ENCODE peak calls at places on chromosome 6, in four cellular contexts. One of them, this sample, is unnamed. For H3K4me1, the result is how much of the 10 kb centered on the place peaks cover.

GRCh38 chr6:73476722-73477121 is 15.2 kb downstream of the MTO1 start:
- DNase-seq in tibial nerve: no peak
- DNase-seq in PC-3: no peak
- DNase-seq in stomach: no peak
- DNase-seq in this sample: no peak

GRCh38 chr6:165794179-165794601 is 131.1 kb upstream of the PDE10A start:
- DNase-seq in tibial nerve: no peak
- DNase-seq in stomach: no peak
- DNase-seq in PC-3: no peak
- DNase-seq in this sample: no peak

GRCh38 chr6:136964368-136964767 is 42.3 kb downstream of the SLC35D3 start:
- DNase-seq in stomach: no peak
- DNase-seq in tibial nerve: no peak
- DNase-seq in PC-3: no peak
- DNase-seq in this sample: no peak

GRCh38 chr6:148037496-148037895 is 305.1 kb upstream of the SASH1 start:
- DNase-seq in stomach: no peak
- DNase-seq in PC-3: peak
- DNase-seq in tibial nerve: no peak
- DNase-seq in this sample: no peak

GRCh38 chr6:160253714-160254113 is 4.9 kb downstream of the SLC22A2 start:
- DNase-seq in PC-3: no peak
- DNase-seq in stomach: no peak
- DNase-seq in tibial nerve: no peak
- DNase-seq in this sample: no peak

GRCh38 chr6:119255492-119255891 is 94.1 kb downstream of the MAN1A1 start:
- DNase-seq in PC-3: no peak
- DNase-seq in stomach: no peak
- DNase-seq in tibial nerve: no peak
- DNase-seq in this sample: no peak

GRCh38 chr6:138795809-138796469 is at the start of gene ECT2L:
- DNase-seq in stomach: peak
- DNase-seq in tibial nerve: peak
- DNase-seq in PC-3: no peak
- DNase-seq in this sample: peak

GRCh38 chr6:116111552-116112528 is 11.2 kb downstream of the NT5DC1 start:
- DNase-seq in stomach: peak
- DNase-seq in tibial nerve: peak
- DNase-seq in PC-3: peak
- DNase-seq in this sample: no peak

GRCh38 chr6:113859349-113860164 is 2.4 kb downstream of the MARCKS start:
- DNase-seq in PC-3: peak
- DNase-seq in stomach: peak
- DNase-seq in tibial nerve: peak
- DNase-seq in this sample: peak

GRCh38 chr6:131061771-131062160 is 1.3 kb downstream of the EPB41L2 start:
- DNase-seq in PC-3: no peak
- DNase-seq in tibial nerve: no peak
- DNase-seq in stomach: no peak
- DNase-seq in this sample: no peak

GRCh38 chr6:160750276-160750689 is 48.2 kb downstream of the PLG start:
- DNase-seq in tibial nerve: no peak
- DNase-seq in PC-3: peak
- DNase-seq in stomach: no peak
- DNase-seq in this sample: no peak

GRCh38 chr6:132872923-132873322 is 58.6 kb downstream of the RPS12 start:
- DNase-seq in stomach: no peak
- DNase-seq in PC-3: no peak
- DNase-seq in tibial nerve: no peak
- DNase-seq in this sample: no peak

GRCh38 chr6:24666097-24666615 is 543 bp downstream of the TDP2 start:
- DNase-seq in stomach: peak
- DNase-seq in tibial nerve: no peak
- DNase-seq in PC-3: peak
- DNase-seq in this sample: peak

GRCh38 chr6:5274231-5274630 is 12.9 kb downstream of the FARS2 start:
- DNase-seq in stomach: no peak
- DNase-seq in PC-3: no peak
- DNase-seq in tibial nerve: no peak
- DNase-seq in this sample: no peak

GRCh38 chr6:3285049-3285639 is 26.4 kb downstream of the PSMG4 start:
- DNase-seq in tibial nerve: no peak
- DNase-seq in stomach: no peak
- DNase-seq in PC-3: no peak
- DNase-seq in this sample: peak

GRCh38 chr6:21022343-21023107 is 488.3 kb downstream of the CDKAL1 start:
- DNase-seq in stomach: peak
- DNase-seq in PC-3: peak
- DNase-seq in tibial nerve: no peak
- DNase-seq in this sample: no peak

GRCh38 chr6:144778773-144779531 is 493.8 kb downstream of the UTRN start:
- DNase-seq in stomach: no peak
- DNase-seq in PC-3: peak
- DNase-seq in tibial nerve: no peak
- DNase-seq in this sample: no peak

GRCh38 chr6:148021715-148022114 is 320.9 kb upstream of the SASH1 start:
- DNase-seq in PC-3: no peak
- DNase-seq in tibial nerve: no peak
- DNase-seq in stomach: no peak
- DNase-seq in this sample: peak

GRCh38 chr6:37502703-37503485 is 3.2 kb upstream of the CCDC167 start:
- DNase-seq in stomach: no peak
- DNase-seq in PC-3: no peak
- DNase-seq in tibial nerve: no peak
- DNase-seq in this sample: no peak

GRCh38 chr6:87939776-87940175 is 107.9 kb upstream of the SPACA1 start:
- DNase-seq in PC-3: no peak
- DNase-seq in stomach: no peak
- DNase-seq in tibial nerve: no peak
- DNase-seq in this sample: no peak

GRCh38 chr6:118940770-118941169 is 5.8 kb upstream of the MCM9 start:
- DNase-seq in stomach: peak
- DNase-seq in PC-3: no peak
- DNase-seq in tibial nerve: no peak
- DNase-seq in this sample: no peak

GRCh38 chr6:157597461-157598312 is 216.7 kb downstream of the ZDHHC14 start:
- DNase-seq in PC-3: peak
- DNase-seq in tibial nerve: peak
- DNase-seq in stomach: peak
- DNase-seq in this sample: no peak

DNA sequence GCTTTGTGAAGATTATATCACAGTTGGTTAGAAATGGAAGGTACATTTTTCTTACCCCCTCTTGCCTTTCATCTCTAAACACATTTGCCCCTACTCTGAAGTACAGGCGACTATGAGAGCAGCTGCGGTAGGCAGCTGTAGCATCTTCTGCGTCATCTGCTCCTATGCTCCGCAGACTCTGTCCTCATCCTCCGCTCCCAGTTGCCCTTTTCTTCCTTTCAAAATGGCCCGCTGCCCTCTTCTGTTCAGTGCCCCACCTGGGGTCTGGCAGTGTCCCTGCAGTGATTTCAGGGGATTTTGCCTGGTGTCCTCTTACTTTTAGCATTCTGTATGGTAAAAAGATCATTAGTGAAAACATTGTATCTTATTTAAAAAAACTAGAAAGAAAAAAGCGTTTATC is 47.8 kb upstream of the REV3L start:
- DNase-seq in tibial nerve: no peak
- DNase-seq in stomach: no peak
- DNase-seq in PC-3: no peak
- DNase-seq in this sample: no peak
- TF ChIP-seq CTCF in tibial nerve: no peak
- TF ChIP-seq CTCF in stomach: no peak
- TF ChIP-seq CTCF in PC-3: no peak
- TF ChIP-seq CTCF in this sample: no peak

DNA sequence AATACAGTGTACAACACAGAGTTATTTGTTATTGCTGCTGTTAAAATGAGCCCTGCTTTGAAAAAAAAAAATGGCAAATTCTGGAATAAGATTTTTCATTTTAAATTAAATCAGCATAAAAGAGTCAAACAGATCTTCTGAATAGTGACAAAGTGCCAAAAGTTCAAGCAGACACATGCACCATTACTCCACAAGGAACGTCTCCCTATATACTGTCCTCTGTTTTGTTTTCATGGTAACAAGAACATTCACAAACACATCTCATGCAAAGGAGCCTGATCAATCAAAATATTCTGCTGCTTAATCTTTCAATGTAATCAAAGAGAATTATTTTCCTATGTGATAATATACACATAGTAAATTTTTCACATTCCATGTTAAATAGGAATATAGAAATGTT is 2.7 kb downstream of the HIVEP2 start:
- DNase-seq in tibial nerve: no peak
- DNase-seq in PC-3: no peak
- DNase-seq in stomach: no peak
- DNase-seq in this sample: no peak
- H3K4me1 ChIP-seq in tibial nerve: under half
- H3K4me1 ChIP-seq in PC-3: under half
- H3K4me1 ChIP-seq in stomach: under half
- H3K4me1 ChIP-seq in this sample: under half

DNA sequence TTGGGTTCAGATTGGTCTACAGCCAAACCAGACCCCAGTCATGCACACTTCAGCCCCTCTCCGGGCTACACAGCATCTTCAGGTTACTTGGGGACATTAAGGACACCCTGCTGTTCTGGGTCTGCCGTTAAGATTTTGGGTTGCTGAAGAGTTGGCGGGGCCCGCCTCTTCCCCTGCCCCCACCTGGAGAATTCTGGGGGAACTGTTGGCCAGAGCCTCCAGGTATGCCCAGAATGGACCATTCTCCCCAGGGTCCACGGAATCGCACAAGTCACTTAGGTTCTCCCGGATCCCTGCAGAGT is 372 bp upstream of the PTK7 start:
- DNase-seq in tibial nerve: no peak
- DNase-seq in stomach: no peak
- DNase-seq in PC-3: no peak
- DNase-seq in this sample: no peak
- H3K4me3 ChIP-seq in tibial nerve: peak
- H3K4me3 ChIP-seq in stomach: peak
- H3K4me3 ChIP-seq in PC-3: peak
- H3K4me3 ChIP-seq in this sample: peak

GRCh38 chr6:110646951-110647910 is 168.0 kb downstream of the CDK19 start:
- DNase-seq in stomach: no peak
- DNase-seq in PC-3: no peak
- DNase-seq in tibial nerve: no peak
- DNase-seq in this sample: no peak
- TF ChIP-seq CTCF in stomach: no peak
- TF ChIP-seq CTCF in PC-3: peak
- TF ChIP-seq CTCF in tibial nerve: no peak
- TF ChIP-seq CTCF in this sample: peak

GRCh38 chr6:10531942-10532341 is 10.8 kb downstream of the GCNT2 start:
- DNase-seq in PC-3: no peak
- DNase-seq in stomach: no peak
- DNase-seq in tibial nerve: no peak
- DNase-seq in this sample: no peak

GRCh38 chr6:10532392-10532791 is 11.2 kb downstream of the GCNT2 start:
- DNase-seq in stomach: no peak
- DNase-seq in tibial nerve: no peak
- DNase-seq in PC-3: no peak
- DNase-seq in this sample: no peak

GRCh38 chr6:10537726-10538125 is 16.6 kb downstream of the GCNT2 start:
- DNase-seq in stomach: no peak
- DNase-seq in PC-3: no peak
- DNase-seq in tibial nerve: no peak
- DNase-seq in this sample: no peak

GRCh38 chr6:10534418-10534760 is 13.2 kb downstream of the GCNT2 start:
- DNase-seq in tibial nerve: no peak
- DNase-seq in stomach: no peak
- DNase-seq in PC-3: no peak
- DNase-seq in this sample: no peak

GRCh38 chr6:10535198-10535597 is 14.0 kb downstream of the GCNT2 start:
- DNase-seq in PC-3: no peak
- DNase-seq in stomach: no peak
- DNase-seq in tibial nerve: no peak
- DNase-seq in this sample: no peak
- H3K4me1 ChIP-seq in PC-3: under half
- H3K4me1 ChIP-seq in stomach: under half
- H3K4me1 ChIP-seq in tibial nerve: under half
- H3K4me1 ChIP-seq in this sample: under half

DNA sequence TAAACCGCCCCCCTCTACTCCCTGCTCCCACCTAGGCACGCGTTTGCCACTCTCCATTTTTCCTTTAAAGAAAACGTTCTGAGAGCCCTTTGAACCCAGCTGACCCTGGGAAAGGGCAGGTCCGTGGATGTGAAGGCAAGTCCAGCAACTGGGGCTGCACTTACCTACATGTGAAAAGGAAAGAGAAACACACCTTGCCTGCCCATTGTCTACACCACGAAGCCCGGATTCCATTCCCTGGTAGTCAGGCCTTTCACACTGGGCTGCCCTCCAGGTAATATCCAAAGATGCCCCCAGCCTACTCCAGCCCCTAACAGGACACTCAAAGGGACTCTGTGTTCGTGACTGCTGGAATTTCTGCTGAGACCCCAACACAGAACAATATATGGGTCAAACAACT is 94.4 kb downstream of the CD83 start:
- DNase-seq in PC-3: peak
- DNase-seq in tibial nerve: no peak
- DNase-seq in stomach: no peak
- DNase-seq in this sample: no peak
- H3K4me3 ChIP-seq in PC-3: no peak
- H3K4me3 ChIP-seq in tibial nerve: peak
- H3K4me3 ChIP-seq in stomach: peak
- H3K4me3 ChIP-seq in this sample: peak

GRCh38 chr6:121791396-121792315 is 356.2 kb downstream of the GJA1 start:
- DNase-seq in tibial nerve: no peak
- DNase-seq in stomach: no peak
- DNase-seq in PC-3: peak
- DNase-seq in this sample: no peak
- TF ChIP-seq CTCF in tibial nerve: no peak
- TF ChIP-seq CTCF in stomach: no peak
- TF ChIP-seq CTCF in PC-3: no peak
- TF ChIP-seq CTCF in this sample: no peak

DNA sequence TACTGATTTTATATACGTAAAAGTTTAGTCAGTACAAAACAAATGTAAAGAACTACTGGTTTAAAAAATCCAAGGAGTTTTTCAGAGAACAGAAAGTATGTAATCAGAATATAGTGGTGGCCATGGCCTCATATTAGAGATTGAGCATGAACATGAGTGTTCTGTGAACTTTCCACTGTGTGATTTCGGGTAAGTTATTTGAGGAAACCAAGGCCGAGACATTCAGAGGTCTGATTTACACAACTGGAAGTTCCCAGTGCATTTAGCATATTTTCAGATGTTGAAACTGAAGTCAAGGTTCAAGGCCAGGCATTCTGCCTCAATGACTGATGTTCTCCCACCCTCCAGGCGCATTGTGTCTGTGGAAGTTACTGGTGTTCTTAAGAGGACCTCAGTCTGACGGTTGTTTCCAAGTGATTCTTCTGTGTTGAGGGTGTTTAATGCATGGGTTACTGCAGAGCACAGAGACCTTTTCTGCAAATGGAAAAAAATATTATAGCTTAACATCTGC is 26.2 kb downstream of the RNF144B start:
- DNase-seq in stomach: no peak
- DNase-seq in tibial nerve: no peak
- DNase-seq in PC-3: no peak
- DNase-seq in this sample: no peak
- H3K4me1 ChIP-seq in stomach: under half
- H3K4me1 ChIP-seq in tibial nerve: under half
- H3K4me1 ChIP-seq in PC-3: under half
- H3K4me1 ChIP-seq in this sample: under half

This sample was measured in upper lobe of right lung.